ENCODE peak calls at places on chromosomes 11 and 22, in five cellular contexts. One of them, this sample, is unnamed.

GRCh38 chr11:10728154-10728553 is 22.9 kb upstream of the CTR9 start:
- DNase-seq in KBM-7: no peak
- DNase-seq in stimulated activated naive CD8-positive, alpha-beta T cell treated with anti-CD3 and anti-CD28 coated beads, Interleukin-15, Interleukin-2, amounts not matched to agents 100 U/mL and 50 U/mL, for 24 hours: no peak
- DNase-seq in activated T-cell treated with anti-CD3 and anti-CD28 coated beads for 1 hour: no peak
- DNase-seq in occipital lobe: no peak
- DNase-seq in this sample: no peak

GRCh38 chr11:35529971-35530495 is 4.6 kb upstream of the PAMR1 start:
- DNase-seq in KBM-7: no peak
- DNase-seq in stimulated activated naive CD8-positive, alpha-beta T cell treated with anti-CD3 and anti-CD28 coated beads, Interleukin-15, Interleukin-2, amounts not matched to agents 100 U/mL and 50 U/mL, for 24 hours: no peak
- DNase-seq in activated T-cell treated with anti-CD3 and anti-CD28 coated beads for 1 hour: no peak
- DNase-seq in occipital lobe: no peak
- DNase-seq in this sample: no peak

GRCh38 chr22:29380032-29380781 is 8.2 kb downstream of the AP1B1 start:
- DNase-seq in KBM-7: no peak
- DNase-seq in stimulated activated naive CD8-positive, alpha-beta T cell treated with anti-CD3 and anti-CD28 coated beads, Interleukin-15, Interleukin-2, amounts not matched to agents 100 U/mL and 50 U/mL, for 24 hours: no peak
- DNase-seq in activated T-cell treated with anti-CD3 and anti-CD28 coated beads for 1 hour: no peak
- DNase-seq in occipital lobe: no peak
- DNase-seq in this sample: no peak

GRCh38 chr11:113474362-113475159 is 637 bp downstream of the DRD2 start:
- DNase-seq in KBM-7: peak; percentile 42
- DNase-seq in stimulated activated naive CD8-positive, alpha-beta T cell treated with anti-CD3 and anti-CD28 coated beads, Interleukin-15, Interleukin-2, amounts not matched to agents 100 U/mL and 50 U/mL, for 24 hours: peak; percentile 69
- DNase-seq in activated T-cell treated with anti-CD3 and anti-CD28 coated beads for 1 hour: peak; percentile 33
- DNase-seq in occipital lobe: peak; percentile 6
- DNase-seq in this sample: no peak

GRCh38 chr11:46520971-46521745 is 72.7 kb downstream of the AMBRA1 start:
- DNase-seq in KBM-7: no peak
- DNase-seq in stimulated activated naive CD8-positive, alpha-beta T cell treated with anti-CD3 and anti-CD28 coated beads, Interleukin-15, Interleukin-2, amounts not matched to agents 100 U/mL and 50 U/mL, for 24 hours: no peak
- DNase-seq in activated T-cell treated with anti-CD3 and anti-CD28 coated beads for 1 hour: no peak
- DNase-seq in occipital lobe: no peak
- DNase-seq in this sample: no peak

GRCh38 chr11:19091366-19091765 is 25.6 kb upstream of the ZDHHC13 start:
- DNase-seq in KBM-7: no peak
- DNase-seq in stimulated activated naive CD8-positive, alpha-beta T cell treated with anti-CD3 and anti-CD28 coated beads, Interleukin-15, Interleukin-2, amounts not matched to agents 100 U/mL and 50 U/mL, for 24 hours: no peak
- DNase-seq in activated T-cell treated with anti-CD3 and anti-CD28 coated beads for 1 hour: no peak
- DNase-seq in occipital lobe: no peak
- DNase-seq in this sample: no peak

GRCh38 chr11:112526699-112527410 is 266.2 kb upstream of the PLET1 start:
- DNase-seq in KBM-7: no peak
- DNase-seq in stimulated activated naive CD8-positive, alpha-beta T cell treated with anti-CD3 and anti-CD28 coated beads, Interleukin-15, Interleukin-2, amounts not matched to agents 100 U/mL and 50 U/mL, for 24 hours: peak; percentile 27
- DNase-seq in activated T-cell treated with anti-CD3 and anti-CD28 coated beads for 1 hour: no peak
- DNase-seq in occipital lobe: no peak
- DNase-seq in this sample: no peak

GRCh38 chr11:898540-899190 is 11.9 kb downstream of the CHID1 start:
- DNase-seq in KBM-7: no peak
- DNase-seq in stimulated activated naive CD8-positive, alpha-beta T cell treated with anti-CD3 and anti-CD28 coated beads, Interleukin-15, Interleukin-2, amounts not matched to agents 100 U/mL and 50 U/mL, for 24 hours: no peak
- DNase-seq in activated T-cell treated with anti-CD3 and anti-CD28 coated beads for 1 hour: no peak
- DNase-seq in occipital lobe: no peak
- DNase-seq in this sample: no peak